ENCODE peak calls at places on chromosomes 16 and 17, in seven cellular contexts. O is activated T-helper 1 cell treated with anti-CD3 and anti-CD28 coated beads, Interleukin-2, amount 50 U/mL, for 16 hours; X is activated naive CD4-positive, alpha-beta T cell treated with anti-CD3 and anti-CD28 coated beads, Interleukin-2, amount 50 U/mL, for 72 hours; A is DMS53; H is NB4; K is hippocampal formation; R is GM04504. C is an unnamed sample.

GRCh38 chr17:7222972-7223292 is 3.2 kb downstream of the ACADVL start:
- DNase-seq in R (no peak), K (no peak), H (no peak), X (no peak), A (no peak), O (no peak), C (no peak)

GRCh38 chr17:35879748-35880654 is at the start of gene CCL5:
- DNase-seq in R (no peak), A (no peak), X (no peak), K (no peak), H (peak; percentile 95), O (peak; percentile 43), C (no peak)

GRCh38 chr17:48439875-48440505 is 10.0 kb upstream of the SKAP1 start:
- DNase-seq in H (no peak), X (no peak), R (no peak), O (no peak), A (peak; percentile 24), K (no peak), C (peak; percentile 51)

GRCh38 chr17:50935201-50936124 is 69.3 kb upstream of the TOB1 start:
- DNase-seq in O (no peak), A (no peak), H (no peak), K (peak; percentile 77), X (no peak), R (no peak), C (no peak)

GRCh38 chr17:76541739-76542450 is 2.1 kb downstream of the PRCD start:
- DNase-seq in K (no peak), A (no peak), O (no peak), H (no peak), X (no peak), R (no peak), C (no peak)

GRCh38 chr17:2068589-2069051 is 13.7 kb downstream of the HIC1 start:
- DNase-seq in A (no peak), X (peak; percentile 65), R (no peak), K (no peak), O (no peak), H (no peak), C (peak; percentile 34)

GRCh38 chr16:55204094-55204493 is 119.9 kb upstream of the IRX6 start:
- DNase-seq in X (no peak), A (no peak), K (no peak), R (no peak), O (no peak), H (peak; percentile 69), C (no peak)

GRCh38 chr17:38673714-38674012 is 1.1 kb downstream of the EPOP start:
- DNase-seq in H (no peak), X (no peak), O (no peak), A (peak; percentile 54), K (no peak), R (no peak), C (no peak)

GRCh38 chr17:83149761-83150251 is 70.4 kb downstream of the METRNL start:
- DNase-seq in A (no peak), K (no peak), R (no peak), X (no peak), O (no peak), H (no peak), C (no peak)

GRCh38 chr16:49194499-49195260 is 87.0 kb downstream of the CBLN1 start:
- DNase-seq in X (no peak), K (no peak), R (no peak), A (no peak), O (no peak), H (no peak), C (no peak)

GRCh38 chr17:7403043-7403901 is 625 bp downstream of the TMEM256 start:
- DNase-seq in X (no peak), H (peak; percentile 69), K (no peak), A (no peak), R (no peak), O (no peak), C (no peak)

GRCh38 chr17:3678821-3679175 is 10.2 kb downstream of the EMC6 start:
- DNase-seq in A (no peak), O (no peak), X (no peak), H (no peak), K (no peak), R (no peak), C (no peak)

GRCh38 chr17:50064253-50064991 is 8.5 kb downstream of the ITGA3 start:
- DNase-seq in X (no peak), R (peak; percentile 95), O (no peak), A (no peak), H (peak; percentile 90), K (no peak), C (no peak)

GRCh38 chr16:59249049-59249448 is 514.9 kb upstream of the GOT2 start:
- DNase-seq in K (no peak), R (no peak), H (no peak), X (no peak), A (no peak), O (no peak), C (no peak)

GRCh38 chr17:46795379-46795952 is 23.0 kb downstream of the WNT3 start:
- DNase-seq in K (no peak), O (no peak), A (peak; percentile 72), H (peak; percentile 97), X (no peak), R (no peak), C (peak; percentile 57)

GRCh38 chr17:10875411-10875810 is 37.5 kb upstream of the PIRT start:
- DNase-seq in K (peak; percentile 2), X (no peak), A (no peak), O (no peak), R (no peak), H (peak; percentile 57), C (no peak)

GRCh38 chr16:70703041-70703834 is 17.4 kb upstream of the MTSS2 start:
- DNase-seq in O (no peak), A (peak; percentile 10), H (peak; percentile 86), R (peak; percentile 96), K (peak; percentile 31), X (no peak), C (no peak)

GRCh38 chr16:48317614-48318013 is 67.6 kb downstream of the SIAH1 start:
- DNase-seq in X (no peak), O (no peak), R (peak; percentile 46), K (no peak), A (peak; percentile 10), H (peak; percentile 93), C (no peak)

GRCh38 chr16:23435500-23435899 is 17.5 kb downstream of the COG7 start:
- DNase-seq in A (peak; percentile 81), H (peak; percentile 89), O (peak; percentile 31), R (no peak), X (no peak), K (peak; percentile 14), C (peak; percentile 68)

GRCh38 chr16:48156790-48157209 is 1.0 kb upstream of the ABCC12 start:
- DNase-seq in K (peak; percentile 65), H (peak; percentile 84), O (peak; percentile 70), X (peak; percentile 73), R (peak; percentile 21), A (peak; percentile 86), C (peak; percentile 37)

GRCh38 chr17:12659500-12659899 is 6.2 kb upstream of the MYOCD start:
- DNase-seq in X (no peak), H (no peak), K (no peak), A (no peak), O (no peak), R (no peak), C (no peak)

GRCh38 chr17:65064452-65065019 is 8.0 kb upstream of the GNA13 start:
- DNase-seq in X (no peak), H (no peak), A (peak; percentile 67), K (no peak), R (no peak), O (no peak), C (no peak)

GRCh38 chr16:6644916-6645315 is 687.7 kb upstream of the RBFOX1 start:
- DNase-seq in O (no peak), K (no peak), R (no peak), A (no peak), X (no peak), H (no peak), C (no peak)

GRCh38 chr16:31022574-31023251 is 10.6 kb upstream of the STX4 start:
- DNase-seq in H (no peak), X (no peak), A (no peak), R (no peak), O (no peak), K (no peak), C (no peak)

GRCh38 chr17:76735586-76736348 is 1.4 kb downstream of the SRSF2 start:
- DNase-seq in H (peak; percentile 22), A (peak; percentile 56), O (no peak), X (no peak), K (no peak), R (no peak), C (no peak)

GRCh38 chr16:9002042-9002441 is 38.3 kb upstream of the USP7 start:
- DNase-seq in R (no peak), H (no peak), X (no peak), A (no peak), O (no peak), K (no peak), C (no peak)

GRCh38 chr16:85554114-85554790 is 58.9 kb upstream of the GSE1 start:
- DNase-seq in K (peak; percentile 45), A (peak; percentile 74), O (peak; percentile 51), H (peak; percentile 98), R (peak; percentile 66), X (peak; percentile 81), C (peak; percentile 69)

GRCh38 chr16:7268182-7268581 is 64.5 kb upstream of the RBFOX1 start:
- DNase-seq in R (no peak), A (peak; percentile 28), K (peak; percentile 10), X (no peak), H (peak; percentile 41), O (no peak), C (peak; percentile 26)

GRCh38 chr16:47815655-47816054 is 340.1 kb downstream of the ABCC12 start:
- DNase-seq in R (no peak), O (no peak), A (no peak), H (no peak), X (no peak), K (no peak), C (no peak)

GRCh38 chr16:81315271-81316175 is 761 bp downstream of the GAN start:
- DNase-seq in H (peak; percentile 69), R (no peak), X (peak; percentile 66), K (peak; percentile 32), O (peak; percentile 31), A (peak; percentile 53), C (peak; percentile 20)

GRCh38 chr16:19898924-19899604 is 14.4 kb upstream of the GPRC5B start:
- DNase-seq in K (peak; percentile 8), H (peak; percentile 61), A (peak; percentile 64), X (no peak), O (no peak), R (peak; percentile 26), C (peak; percentile 75)

GRCh38 chr17:76447931-76448652 is 4.9 kb downstream of the UBE2O start:
- DNase-seq in K (no peak), R (no peak), H (no peak), X (peak; percentile 50), O (no peak), A (no peak), C (no peak)

GRCh38 chr16:80029706-80030481 is 429.4 kb upstream of the MAF start:
- DNase-seq in X (no peak), H (no peak), A (no peak), K (no peak), R (no peak), O (no peak), C (no peak)

GRCh38 chr16:85369741-85370528 is 243.2 kb upstream of the GSE1 start:
- DNase-seq in K (no peak), R (no peak), X (no peak), O (peak; percentile 8), A (peak; percentile 56), H (peak; percentile 65), C (peak; percentile 27)

GRCh38 chr17:2792541-2793169 is 3.6 kb upstream of the RAP1GAP2 start:
- DNase-seq in K (no peak), X (peak; percentile 72), A (no peak), H (peak; percentile 50), R (no peak), O (peak; percentile 50), C (no peak)

GRCh38 chr16:49780436-49780835 is 75.5 kb downstream of the ZNF423 start:
- DNase-seq in H (no peak), O (no peak), R (no peak), A (no peak), K (no peak), X (no peak), C (peak; percentile 16)

GRCh38 chr16:17691621-17692231 is 221.0 kb upstream of the XYLT1 start:
- DNase-seq in H (no peak), R (no peak), X (no peak), A (no peak), O (no peak), K (no peak), C (no peak)

C was measured in NCI-H146.